ENCODE peak calls at places on chromosomes 2 and 18, in nine cellular contexts. E, B, Y, U, N, Q, L, Z and V are unnamed samples.
A peak's percentile ranks its signal among the peaks of the same experiment; 100 is the strongest.

GRCh38 chr2:72931280-72931910 is 14.1 kb downstream of the EMX1 start:
- DNase-seq in E (peak; percentile 5), B (peak; percentile 51), Y (peak; percentile 6), U (peak; percentile 46), N (no peak), Q (no peak), L (no peak), Z (peak; percentile 81), V (no peak)

GRCh38 chr18:35671952-35672603 is 90.5 kb downstream of the GALNT1 start:
- DNase-seq in E (no peak), B (no peak), Y (no peak), U (no peak), N (no peak), Q (no peak), L (peak; percentile 25), Z (peak; percentile 14), V (no peak)

GRCh38 chr2:18106841-18107240 is 228.4 kb downstream of the KCNS3 start:
- DNase-seq in E (no peak), B (no peak), Y (no peak), U (no peak), N (no peak), Q (no peak), L (no peak), Z (no peak), V (no peak)

GRCh38 chr18:29488617-29489016 is 1311.7 kb upstream of the CDH2 start:
- DNase-seq in E (no peak), B (no peak), Y (no peak), U (no peak), N (no peak), Q (no peak), L (no peak), Z (peak; percentile 7), V (no peak)

GRCh38 chr2:163348843-163349395 is 386.9 kb downstream of the FIGN start:
- DNase-seq in E (no peak), B (peak; percentile 74), Y (peak; percentile 8), U (no peak), N (no peak), Q (no peak), L (peak; percentile 93), Z (no peak), V (no peak)

GRCh38 chr2:45885111-45885685 is 233.7 kb downstream of the PRKCE start:
- DNase-seq in E (no peak), B (no peak), Y (no peak), U (no peak), N (no peak), Q (no peak), L (no peak), Z (no peak), V (no peak)

GRCh38 chr2:218026676-218027425 is 24.1 kb upstream of the TNS1 start:
- DNase-seq in E (peak; percentile 18), B (no peak), Y (no peak), U (no peak), N (no peak), Q (no peak), L (no peak), Z (no peak), V (no peak)

GRCh38 chr18:79766308-79766707 is 31.4 kb upstream of the KCNG2 start:
- DNase-seq in E (no peak), B (no peak), Y (no peak), U (peak; percentile 49), N (no peak), Q (no peak), L (no peak), Z (no peak), V (no peak)

GRCh38 chr2:9174771-9175441 is 31.7 kb upstream of the ASAP2 start:
- DNase-seq in E (no peak), B (peak; percentile 83), Y (peak; percentile 33), U (no peak), N (no peak), Q (no peak), L (peak; percentile 76), Z (peak; percentile 85), V (no peak)

GRCh38 chr2:177467646-177468045 is 75.1 kb downstream of the AGPS start:
- DNase-seq in E (no peak), B (peak; percentile 71), Y (no peak), U (no peak), N (no peak), Q (no peak), L (peak; percentile 72), Z (peak; percentile 68), V (no peak)

GRCh38 chr2:27989149-27989548 is 98.6 kb downstream of the BABAM2 start:
- DNase-seq in E (no peak), B (no peak), Y (no peak), U (no peak), N (no peak), Q (no peak), L (no peak), Z (peak; percentile 96), V (no peak)

GRCh38 chr2:176199902-176200301 is 11.4 kb downstream of the HOXD1 start:
- DNase-seq in E (no peak), B (no peak), Y (no peak), U (no peak), N (no peak), Q (no peak), L (no peak), Z (no peak), V (no peak)

GRCh38 chr2:6073260-6074141 is 381.3 kb downstream of the SOX11 start:
- DNase-seq in E (no peak), B (no peak), Y (peak; percentile 10), U (peak; percentile 20), N (no peak), Q (no peak), L (peak; percentile 75), Z (no peak), V (no peak)

GRCh38 chr18:68817584-68817983 is 19.7 kb downstream of the CCDC102B start:
- DNase-seq in E (no peak), B (peak; percentile 74), Y (peak; percentile 16), U (no peak), N (no peak), Q (no peak), L (no peak), Z (peak; percentile 31), V (no peak)

GRCh38 chr18:40258298-40258697 is 1696.7 kb upstream of the PIK3C3 start:
- DNase-seq in E (no peak), B (peak; percentile 17), Y (peak; percentile 51), U (no peak), N (no peak), Q (no peak), L (peak; percentile 4), Z (no peak), V (no peak)

GRCh38 chr2:236593956-236594355 is 24.3 kb downstream of the ACKR3 start:
- DNase-seq in E (no peak), B (no peak), Y (no peak), U (no peak), N (no peak), Q (no peak), L (no peak), Z (no peak), V (no peak)

GRCh38 chr18:54774971-54775665 is 53.2 kb upstream of the RAB27B start:
- DNase-seq in E (no peak), B (no peak), Y (no peak), U (no peak), N (no peak), Q (no peak), L (no peak), Z (peak; percentile 7), V (no peak)

GRCh38 chr18:54777118-54777791 is 51.0 kb upstream of the RAB27B start:
- DNase-seq in E (no peak), B (no peak), Y (no peak), U (no peak), N (no peak), Q (no peak), L (no peak), Z (peak; percentile 23), V (no peak)

GRCh38 chr18:54774423-54774822 is 53.9 kb upstream of the RAB27B start:
- DNase-seq in E (no peak), B (peak; percentile 37), Y (no peak), U (no peak), N (no peak), Q (no peak), L (peak; percentile 60), Z (no peak), V (no peak)

GRCh38 chr18:54776282-54776977 is 51.8 kb upstream of the RAB27B start:
- DNase-seq in E (peak; percentile 35), B (peak; percentile 99), Y (peak; percentile 93), U (no peak), N (no peak), Q (no peak), L (peak; percentile 99), Z (peak; percentile 99), V (no peak)

DNA sequence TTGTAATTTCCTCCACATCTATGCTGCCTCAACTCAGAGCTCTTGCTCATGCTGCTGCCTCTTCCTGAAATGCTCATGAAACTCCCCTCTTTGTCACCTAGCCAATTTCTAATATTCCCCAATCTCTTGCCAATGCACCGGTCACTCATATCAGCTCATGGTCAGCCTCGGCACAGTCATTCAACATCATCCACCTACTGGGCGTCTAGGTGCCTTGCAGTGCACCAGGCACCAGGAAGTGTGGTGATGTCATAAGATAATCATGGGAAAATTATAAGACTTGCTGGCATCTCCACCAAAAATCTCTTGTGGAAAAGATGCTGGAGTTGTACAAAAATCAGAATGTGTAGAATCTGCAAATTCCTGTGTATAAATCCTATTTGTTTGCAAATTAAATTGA is 52.6 kb upstream of the RAB27B start:
- DNase-seq in E (no peak), B (peak; percentile 87), Y (no peak), U (no peak), N (no peak), Q (no peak), L (peak; percentile 88), Z (peak; percentile 93), V (no peak)
- TF ChIP-seq CTCF in E (no peak), B (peak; percentile 59), Y (peak; percentile 54), U (no peak), N (peak; percentile 35), Q (no peak), L (peak; percentile 71), Z (peak; percentile 52), V (no peak)

GRCh38 chr2:37180006-37180639 is 8.3 kb downstream of the SULT6B1 start:
- DNase-seq in E (no peak), B (peak; percentile 6), Y (no peak), U (no peak), N (no peak), Q (no peak), L (no peak), Z (peak; percentile 39), V (no peak)
- TF ChIP-seq CTCF in E (no peak), B (no peak), Y (no peak), U (no peak), N (no peak), Q (no peak), L (peak; percentile 10), Z (no peak), V (peak; percentile 9)

DNA sequence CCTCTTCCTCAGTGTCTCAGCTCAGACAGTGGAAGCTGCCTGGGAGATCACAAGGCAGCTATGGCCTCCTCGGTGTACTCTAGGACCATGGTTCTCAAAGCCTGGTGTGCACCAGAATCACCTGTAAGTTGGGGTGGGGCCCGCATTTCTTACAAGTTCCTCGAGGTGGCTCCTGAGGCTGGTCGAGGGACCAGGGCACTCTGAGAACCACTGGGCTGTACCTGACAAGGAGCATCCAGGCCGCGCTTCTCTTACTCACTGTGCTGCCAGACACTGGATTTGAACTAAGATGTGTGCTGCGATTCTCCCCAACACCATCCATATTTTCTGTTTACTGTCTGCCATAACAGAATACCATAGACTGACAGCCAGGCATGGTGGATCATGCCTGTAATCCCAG is 59.5 kb downstream of the DIPK1C start:
- DNase-seq in E (no peak), B (no peak), Y (no peak), U (no peak), N (no peak), Q (no peak), L (no peak), Z (no peak), V (no peak)
- TF ChIP-seq CTCF in E (no peak), B (no peak), Y (no peak), U (no peak), N (no peak), Q (no peak), L (no peak), Z (peak; percentile 16), V (no peak)

GRCh38 chr2:224449212-224450147 is 47.6 kb upstream of the FAM124B start:
- DNase-seq in E (no peak), B (peak; percentile 31), Y (no peak), U (no peak), N (no peak), Q (no peak), L (peak; percentile 43), Z (peak; percentile 43), V (no peak)
- TF ChIP-seq CTCF in E (no peak), B (peak; percentile 73), Y (peak; percentile 69), U (peak; percentile 41), N (peak; percentile 50), Q (peak; percentile 34), L (peak; percentile 71), Z (peak; percentile 59), V (peak; percentile 47)